ENCODE peak calls at places on chromosome 15, in five cellular contexts. One of them, this sample, is unnamed. For H3K4me1, the result is how much of the 10 kb centered on the place peaks cover.

GRCh38 chr15:64503197-64503596 is 42.8 kb downstream of the ZNF609 start:
- DNase-seq in heart right ventricle: no peak
- DNase-seq in psoas muscle: no peak
- DNase-seq in iPS DF 6.9: no peak
- DNase-seq in lung: no peak
- DNase-seq in this sample: peak

GRCh38 chr15:85623648-85624047 is 171.1 kb downstream of the KLHL25 start:
- DNase-seq in heart right ventricle: no peak
- DNase-seq in psoas muscle: no peak
- DNase-seq in iPS DF 6.9: no peak
- DNase-seq in lung: no peak
- DNase-seq in this sample: peak

GRCh38 chr15:44836094-44836493 is 99.8 kb downstream of the TRIM69 start:
- DNase-seq in heart right ventricle: no peak
- DNase-seq in psoas muscle: no peak
- DNase-seq in iPS DF 6.9: no peak
- DNase-seq in lung: no peak
- DNase-seq in this sample: no peak

GRCh38 chr15:90184119-90184785 is 16.9 kb upstream of the SEMA4B start:
- DNase-seq in heart right ventricle: peak
- DNase-seq in psoas muscle: peak
- DNase-seq in iPS DF 6.9: no peak
- DNase-seq in lung: peak
- DNase-seq in this sample: peak

GRCh38 chr15:70409388-70409787 is 311.7 kb upstream of the TLE3 start:
- DNase-seq in heart right ventricle: no peak
- DNase-seq in psoas muscle: no peak
- DNase-seq in iPS DF 6.9: no peak
- DNase-seq in lung: no peak
- DNase-seq in this sample: no peak

GRCh38 chr15:27592036-27592725 is 506.9 kb downstream of the OCA2 start:
- DNase-seq in heart right ventricle: no peak
- DNase-seq in psoas muscle: no peak
- DNase-seq in iPS DF 6.9: no peak
- DNase-seq in lung: no peak
- DNase-seq in this sample: no peak

GRCh38 chr15:91816942-91817341 is 36.6 kb upstream of the SLCO3A1 start:
- DNase-seq in heart right ventricle: no peak
- DNase-seq in psoas muscle: no peak
- DNase-seq in iPS DF 6.9: no peak
- DNase-seq in lung: no peak
- DNase-seq in this sample: no peak

GRCh38 chr15:42584031-42584765 is 8.8 kb downstream of the STARD9 start:
- DNase-seq in heart right ventricle: no peak
- DNase-seq in psoas muscle: no peak
- DNase-seq in iPS DF 6.9: no peak
- DNase-seq in lung: no peak
- DNase-seq in this sample: no peak

GRCh38 chr15:96285306-96285705 is 45.2 kb upstream of the NR2F2 start:
- DNase-seq in heart right ventricle: no peak
- DNase-seq in psoas muscle: peak
- DNase-seq in iPS DF 6.9: no peak
- DNase-seq in lung: no peak
- DNase-seq in this sample: peak

GRCh38 chr15:69624816-69625215 is 172.2 kb downstream of the RPLP1 start:
- DNase-seq in heart right ventricle: no peak
- DNase-seq in psoas muscle: no peak
- DNase-seq in iPS DF 6.9: no peak
- DNase-seq in lung: peak
- DNase-seq in this sample: no peak

GRCh38 chr15:62524848-62525247 is 359.8 kb upstream of the C2CD4B start:
- DNase-seq in heart right ventricle: no peak
- DNase-seq in psoas muscle: no peak
- DNase-seq in iPS DF 6.9: no peak
- DNase-seq in lung: no peak
- DNase-seq in this sample: peak

GRCh38 chr15:70974004-70974832 is 81.6 kb downstream of the LRRC49 start:
- DNase-seq in heart right ventricle: no peak
- DNase-seq in psoas muscle: no peak
- DNase-seq in iPS DF 6.9: peak
- DNase-seq in lung: no peak
- DNase-seq in this sample: peak

GRCh38 chr15:29695486-29696167 is 126.6 kb downstream of the TJP1 start:
- DNase-seq in heart right ventricle: no peak
- DNase-seq in psoas muscle: no peak
- DNase-seq in iPS DF 6.9: no peak
- DNase-seq in lung: no peak
- DNase-seq in this sample: no peak

GRCh38 chr15:90864507-90864906 is 3.9 kb upstream of the FURIN start:
- DNase-seq in heart right ventricle: no peak
- DNase-seq in psoas muscle: no peak
- DNase-seq in iPS DF 6.9: no peak
- DNase-seq in lung: no peak
- DNase-seq in this sample: no peak

GRCh38 chr15:62456011-62456920 is 291.2 kb upstream of the C2CD4B start:
- DNase-seq in heart right ventricle: no peak
- DNase-seq in psoas muscle: no peak
- DNase-seq in iPS DF 6.9: no peak
- DNase-seq in lung: no peak
- DNase-seq in this sample: peak

GRCh38 chr15:75369897-75370581 is 1.6 kb upstream of the MAN2C1 start:
- DNase-seq in heart right ventricle: no peak
- DNase-seq in psoas muscle: no peak
- DNase-seq in iPS DF 6.9: no peak
- DNase-seq in lung: no peak
- DNase-seq in this sample: no peak

GRCh38 chr15:62786123-62786825 is 256.3 kb upstream of the TPM1 start:
- DNase-seq in heart right ventricle: no peak
- DNase-seq in psoas muscle: no peak
- DNase-seq in iPS DF 6.9: no peak
- DNase-seq in lung: no peak
- DNase-seq in this sample: peak

GRCh38 chr15:73015493-73015892 is 36.8 kb upstream of the NEO1 start:
- DNase-seq in heart right ventricle: no peak
- DNase-seq in psoas muscle: no peak
- DNase-seq in iPS DF 6.9: no peak
- DNase-seq in lung: no peak
- DNase-seq in this sample: no peak

GRCh38 chr15:81160312-81161214 is 26.5 kb downstream of the CFAP161 start:
- DNase-seq in heart right ventricle: peak
- DNase-seq in psoas muscle: peak
- DNase-seq in iPS DF 6.9: no peak
- DNase-seq in lung: no peak
- DNase-seq in this sample: no peak

GRCh38 chr15:70362911-70363310 is 265.2 kb upstream of the TLE3 start:
- DNase-seq in heart right ventricle: peak
- DNase-seq in psoas muscle: peak
- DNase-seq in iPS DF 6.9: no peak
- DNase-seq in lung: no peak
- DNase-seq in this sample: peak

GRCh38 chr15:64334530-64334929 is 21.4 kb downstream of the CSNK1G1 start:
- DNase-seq in heart right ventricle: no peak
- DNase-seq in psoas muscle: no peak
- DNase-seq in iPS DF 6.9: no peak
- DNase-seq in lung: no peak
- DNase-seq in this sample: no peak

GRCh38 chr15:60635507-60636352 is 156.8 kb upstream of the ICE2 start:
- DNase-seq in heart right ventricle: no peak
- DNase-seq in psoas muscle: no peak
- DNase-seq in iPS DF 6.9: no peak
- DNase-seq in lung: no peak
- DNase-seq in this sample: no peak

GRCh38 chr15:52515343-52515742 is 13.3 kb downstream of the MYO5A start:
- DNase-seq in heart right ventricle: no peak
- DNase-seq in psoas muscle: no peak
- DNase-seq in iPS DF 6.9: no peak
- DNase-seq in lung: no peak
- DNase-seq in this sample: no peak

GRCh38 chr15:78211189-78211921 is 23.0 kb downstream of the ACSBG1 start:
- DNase-seq in heart right ventricle: no peak
- DNase-seq in psoas muscle: no peak
- DNase-seq in iPS DF 6.9: no peak
- DNase-seq in lung: no peak
- DNase-seq in this sample: no peak

GRCh38 chr15:58551764-58552504 is 120.1 kb downstream of the LIPC start:
- DNase-seq in heart right ventricle: no peak
- DNase-seq in psoas muscle: no peak
- DNase-seq in iPS DF 6.9: no peak
- DNase-seq in lung: no peak
- DNase-seq in this sample: peak

GRCh38 chr15:81411056-81411455 is 37.0 kb upstream of the TMC3 start:
- DNase-seq in heart right ventricle: no peak
- DNase-seq in psoas muscle: no peak
- DNase-seq in iPS DF 6.9: no peak
- DNase-seq in lung: no peak
- DNase-seq in this sample: no peak

GRCh38 chr15:75061272-75061671 is 37.9 kb downstream of the PPCDC start:
- DNase-seq in heart right ventricle: no peak
- DNase-seq in psoas muscle: no peak
- DNase-seq in iPS DF 6.9: no peak
- DNase-seq in lung: no peak
- DNase-seq in this sample: peak

GRCh38 chr15:25169318-25169717 is 214.5 kb downstream of the SNRPN start:
- DNase-seq in heart right ventricle: peak
- DNase-seq in psoas muscle: peak
- DNase-seq in iPS DF 6.9: no peak
- DNase-seq in lung: no peak
- DNase-seq in this sample: no peak

GRCh38 chr15:48385431-48385830 is 54.2 kb downstream of the DUT start:
- DNase-seq in heart right ventricle: no peak
- DNase-seq in psoas muscle: no peak
- DNase-seq in iPS DF 6.9: no peak
- DNase-seq in lung: no peak
- DNase-seq in this sample: peak

GRCh38 chr15:101244039-101244781 is 7.6 kb downstream of the CHSY1 start:
- DNase-seq in heart right ventricle: no peak
- DNase-seq in psoas muscle: no peak
- DNase-seq in iPS DF 6.9: no peak
- DNase-seq in lung: no peak
- DNase-seq in this sample: no peak

DNA sequence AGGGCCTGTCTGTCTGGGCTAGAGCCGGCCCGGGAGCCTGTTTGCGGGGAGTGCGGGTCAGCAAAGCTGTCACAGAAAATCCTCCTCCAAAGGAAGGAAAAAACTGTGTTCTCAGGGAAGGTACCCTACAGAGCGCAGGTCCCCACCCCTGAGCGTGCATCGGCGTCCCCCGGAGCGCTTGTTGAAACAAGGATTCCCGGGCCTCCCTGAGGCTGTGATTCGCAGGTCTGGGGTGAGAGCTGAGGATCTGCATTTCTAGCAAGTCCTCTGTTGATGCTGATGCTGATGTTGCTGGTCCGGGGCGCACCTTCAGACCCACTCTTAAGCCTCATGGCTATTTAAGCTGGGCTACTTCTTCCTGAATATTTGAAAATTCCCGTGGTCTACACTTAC is 226.3 kb upstream of the IGF1R start:
- DNase-seq in heart right ventricle: no peak
- DNase-seq in psoas muscle: no peak
- DNase-seq in iPS DF 6.9: no peak
- DNase-seq in lung: no peak
- DNase-seq in this sample: no peak
- H3K4me3 ChIP-seq in heart right ventricle: no peak
- H3K4me3 ChIP-seq in psoas muscle: peak
- H3K4me3 ChIP-seq in iPS DF 6.9: peak
- H3K4me3 ChIP-seq in lung: no peak
- H3K4me3 ChIP-seq in this sample: no peak

DNA sequence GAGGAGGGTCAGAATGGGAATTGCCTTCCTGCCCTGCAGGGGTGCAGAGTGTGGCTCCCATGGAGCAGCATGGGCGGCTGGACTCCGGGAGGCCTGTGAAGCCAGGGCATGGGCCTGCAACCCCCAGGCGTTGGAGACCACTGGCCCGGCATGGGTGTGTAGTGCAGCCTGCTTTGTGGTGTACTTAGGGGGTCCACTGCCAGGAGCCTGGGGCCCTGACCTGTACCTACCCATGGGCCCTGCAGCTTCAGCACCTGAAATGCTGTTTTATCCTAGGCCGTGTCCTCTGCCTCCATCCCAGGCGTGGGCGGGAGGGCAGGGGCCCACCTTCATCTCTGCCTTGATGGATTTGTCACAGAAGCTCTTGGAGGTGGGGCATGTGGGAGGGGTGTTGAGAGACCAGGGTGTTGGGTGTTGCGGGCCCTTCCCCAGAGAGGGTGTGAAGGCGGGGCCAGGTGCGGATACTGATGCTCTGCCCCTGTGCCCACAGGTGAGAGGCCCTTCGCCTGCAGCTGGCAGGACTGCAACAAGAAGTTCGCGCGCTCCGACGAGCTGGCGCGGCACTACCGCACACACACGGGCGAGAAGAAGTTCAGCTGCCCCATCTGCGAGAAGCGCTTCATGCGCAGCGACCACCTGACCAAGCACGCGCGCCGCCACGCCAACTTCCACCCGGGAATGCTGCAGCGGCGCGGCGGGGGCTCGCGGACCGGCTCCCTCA is 45.0 kb downstream of the KLF13 start:
- DNase-seq in heart right ventricle: no peak
- DNase-seq in psoas muscle: no peak
- DNase-seq in iPS DF 6.9: no peak
- DNase-seq in lung: no peak
- DNase-seq in this sample: no peak
- H3K4me1 ChIP-seq in heart right ventricle: half or more
- H3K4me1 ChIP-seq in psoas muscle: half or more
- H3K4me1 ChIP-seq in iPS DF 6.9: under half
- H3K4me1 ChIP-seq in lung: under half
- H3K4me1 ChIP-seq in this sample: under half

GRCh38 chr15:88913850-88914169 is 631 bp upstream of the MFGE8 start:
- DNase-seq in heart right ventricle: no peak
- DNase-seq in psoas muscle: no peak
- DNase-seq in iPS DF 6.9: no peak
- DNase-seq in lung: no peak
- DNase-seq in this sample: no peak
- H3K4me3 ChIP-seq in heart right ventricle: peak
- H3K4me3 ChIP-seq in psoas muscle: peak
- H3K4me3 ChIP-seq in iPS DF 6.9: no peak
- H3K4me3 ChIP-seq in lung: no peak
- H3K4me3 ChIP-seq in this sample: peak

DNA sequence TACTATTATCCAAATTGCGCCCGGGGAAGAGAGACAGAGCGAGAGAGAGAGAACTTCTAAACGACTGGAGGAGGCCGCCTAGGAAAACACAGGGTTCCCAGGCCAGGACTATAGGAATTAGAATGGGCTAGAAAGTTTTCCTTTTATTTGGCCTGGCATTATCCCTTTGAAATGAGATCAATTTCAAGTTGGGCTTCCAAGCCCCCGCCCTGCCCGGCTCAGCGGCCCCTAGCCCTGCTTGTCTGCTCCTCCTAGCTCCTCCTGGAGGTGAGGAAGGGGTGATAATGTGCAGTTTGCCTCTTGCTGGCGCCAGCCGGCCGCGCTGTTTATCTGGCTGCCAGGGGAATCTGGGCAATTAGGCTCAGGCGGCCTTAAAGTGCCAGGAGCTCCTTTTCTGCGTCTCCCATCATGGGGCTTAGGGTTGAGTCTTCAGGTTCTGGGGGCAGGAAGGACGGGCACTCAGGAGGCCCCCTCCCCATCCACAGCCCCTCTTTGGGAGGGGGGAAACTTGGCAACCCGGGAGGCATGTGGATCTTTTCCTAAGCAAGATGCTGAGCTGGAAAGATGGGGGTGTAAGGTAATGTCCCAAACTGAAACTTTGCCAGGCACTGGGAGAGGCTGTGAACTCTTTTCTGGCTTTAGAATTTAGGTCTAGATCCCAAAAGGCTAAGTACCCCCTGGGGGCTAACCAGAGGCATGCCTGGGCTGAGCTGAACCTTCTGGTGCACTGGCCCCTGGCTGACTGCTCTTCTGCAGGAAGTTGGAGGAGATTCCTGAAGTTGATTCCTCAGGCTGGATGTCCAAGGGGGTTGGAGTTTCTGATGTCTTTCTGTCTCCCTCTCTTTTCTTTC is 5.5 kb downstream of the SMAD6 start:
- DNase-seq in heart right ventricle: peak
- DNase-seq in psoas muscle: no peak
- DNase-seq in iPS DF 6.9: no peak
- DNase-seq in lung: no peak
- DNase-seq in this sample: peak
- H3K4me1 ChIP-seq in heart right ventricle: under half
- H3K4me1 ChIP-seq in psoas muscle: under half
- H3K4me1 ChIP-seq in iPS DF 6.9: under half
- H3K4me1 ChIP-seq in lung: under half
- H3K4me1 ChIP-seq in this sample: under half